ENCODE peak calls at places on chromosome 16, in six cellular contexts. One of them, this sample, is unnamed.
A peak's percentile ranks its signal among the peaks of the same experiment; 100 is the strongest.

GRCh38 chr16:52591441-52592215 is 44.7 kb upstream of the TOX3 start:
- DNase-seq in CD4-positive, alpha-beta T cell: no peak
- DNase-seq in uterus: no peak
- DNase-seq in activated CD4-positive, CD25-positive, alpha-beta regulatory T cell: no peak
- DNase-seq in heart right ventricle: no peak
- DNase-seq in left colon: no peak
- DNase-seq in this sample: no peak

GRCh38 chr16:56269824-56270684 is 78.8 kb downstream of the GNAO1 start:
- DNase-seq in CD4-positive, alpha-beta T cell: no peak
- DNase-seq in uterus: no peak
- DNase-seq in activated CD4-positive, CD25-positive, alpha-beta regulatory T cell: no peak
- DNase-seq in heart right ventricle: peak; percentile 38
- DNase-seq in left colon: peak; percentile 63
- DNase-seq in this sample: peak; percentile 40

GRCh38 chr16:2236362-2237075 is at the start of gene DNASE1L2:
- DNase-seq in CD4-positive, alpha-beta T cell: no peak
- DNase-seq in uterus: no peak
- DNase-seq in activated CD4-positive, CD25-positive, alpha-beta regulatory T cell: no peak
- DNase-seq in heart right ventricle: no peak
- DNase-seq in left colon: no peak
- DNase-seq in this sample: no peak

GRCh38 chr16:82072313-82072712 is 37.3 kb downstream of the HSD17B2 start:
- DNase-seq in CD4-positive, alpha-beta T cell: no peak
- DNase-seq in uterus: no peak
- DNase-seq in activated CD4-positive, CD25-positive, alpha-beta regulatory T cell: no peak
- DNase-seq in heart right ventricle: no peak
- DNase-seq in left colon: no peak
- DNase-seq in this sample: no peak

GRCh38 chr16:31519746-31520145 is 8.0 kb upstream of the AHSP start:
- DNase-seq in CD4-positive, alpha-beta T cell: no peak
- DNase-seq in uterus: no peak
- DNase-seq in activated CD4-positive, CD25-positive, alpha-beta regulatory T cell: no peak
- DNase-seq in heart right ventricle: no peak
- DNase-seq in left colon: no peak
- DNase-seq in this sample: no peak

GRCh38 chr16:1079786-1080525 is 7.4 kb downstream of the SSTR5 start:
- DNase-seq in CD4-positive, alpha-beta T cell: no peak
- DNase-seq in uterus: no peak
- DNase-seq in activated CD4-positive, CD25-positive, alpha-beta regulatory T cell: no peak
- DNase-seq in heart right ventricle: no peak
- DNase-seq in left colon: no peak
- DNase-seq in this sample: no peak

GRCh38 chr16:280005-280421 is 378 bp upstream of the ARHGDIG start:
- DNase-seq in CD4-positive, alpha-beta T cell: no peak
- DNase-seq in uterus: no peak
- DNase-seq in activated CD4-positive, CD25-positive, alpha-beta regulatory T cell: no peak
- DNase-seq in heart right ventricle: no peak
- DNase-seq in left colon: no peak
- DNase-seq in this sample: no peak

GRCh38 chr16:10558746-10559641 is 21.4 kb downstream of the EMP2 start:
- DNase-seq in CD4-positive, alpha-beta T cell: no peak
- DNase-seq in uterus: peak; percentile 49
- DNase-seq in activated CD4-positive, CD25-positive, alpha-beta regulatory T cell: no peak
- DNase-seq in heart right ventricle: peak; percentile 75
- DNase-seq in left colon: peak; percentile 45
- DNase-seq in this sample: peak; percentile 36

GRCh38 chr16:29007865-29008593 is 23.2 kb downstream of the LAT start:
- DNase-seq in CD4-positive, alpha-beta T cell: peak; percentile 71
- DNase-seq in uterus: no peak
- DNase-seq in activated CD4-positive, CD25-positive, alpha-beta regulatory T cell: peak; percentile 25
- DNase-seq in heart right ventricle: no peak
- DNase-seq in left colon: no peak
- DNase-seq in this sample: no peak

GRCh38 chr16:68756250-68757051 is 19.4 kb downstream of the CDH1 start:
- DNase-seq in CD4-positive, alpha-beta T cell: peak; percentile 10
- DNase-seq in uterus: no peak
- DNase-seq in activated CD4-positive, CD25-positive, alpha-beta regulatory T cell: peak; percentile 35
- DNase-seq in heart right ventricle: no peak
- DNase-seq in left colon: peak; percentile 90
- DNase-seq in this sample: peak; percentile 83

GRCh38 chr16:50625374-50625773 is 55.7 kb downstream of the SNX20 start:
- DNase-seq in CD4-positive, alpha-beta T cell: no peak
- DNase-seq in uterus: no peak
- DNase-seq in activated CD4-positive, CD25-positive, alpha-beta regulatory T cell: no peak
- DNase-seq in heart right ventricle: no peak
- DNase-seq in left colon: no peak
- DNase-seq in this sample: no peak

GRCh38 chr16:5461574-5461973 is 364.0 kb upstream of the EEF2KMT start:
- DNase-seq in CD4-positive, alpha-beta T cell: no peak
- DNase-seq in uterus: no peak
- DNase-seq in activated CD4-positive, CD25-positive, alpha-beta regulatory T cell: no peak
- DNase-seq in heart right ventricle: no peak
- DNase-seq in left colon: no peak
- DNase-seq in this sample: no peak

GRCh38 chr16:80563066-80563465 is 22.3 kb downstream of the DYNLRB2 start:
- DNase-seq in CD4-positive, alpha-beta T cell: no peak
- DNase-seq in uterus: no peak
- DNase-seq in activated CD4-positive, CD25-positive, alpha-beta regulatory T cell: no peak
- DNase-seq in heart right ventricle: no peak
- DNase-seq in left colon: no peak
- DNase-seq in this sample: no peak

GRCh38 chr16:27446721-27447120 is 44.7 kb downstream of the IL21R start:
- DNase-seq in CD4-positive, alpha-beta T cell: peak; percentile 77
- DNase-seq in uterus: no peak
- DNase-seq in activated CD4-positive, CD25-positive, alpha-beta regulatory T cell: peak; percentile 24
- DNase-seq in heart right ventricle: no peak
- DNase-seq in left colon: no peak
- DNase-seq in this sample: peak; percentile 47